ENCODE peak calls at places on chromosome 14, in six cellular contexts. W is IMR-90, S is astrocyte, G is osteoblast, B is BJ, C is bronchial epithelial cell. N is an unnamed sample.

GRCh38 chr14:34029921-34030334 is 79.1 kb upstream of the EGLN3 start:
- DNase-seq in W (no peak), S (peak), G (no peak), B (no peak), C (no peak), N (peak)

GRCh38 chr14:63045612-63046320 is 508 bp upstream of the KCNH5 start:
- DNase-seq in W (peak), S (peak), G (peak), B (no peak), C (no peak), N (no peak)

GRCh38 chr14:36300337-36300736 is 20.1 kb downstream of the MBIP start:
- DNase-seq in W (peak), S (peak), G (peak), B (no peak), C (peak), N (no peak)

GRCh38 chr14:89331398-89331797 is 85.6 kb downstream of the FOXN3 start:
- DNase-seq in W (no peak), S (no peak), G (no peak), B (no peak), C (no peak), N (no peak)

GRCh38 chr14:70642313-70643235 is 858 bp downstream of the TTC9 start:
- DNase-seq in W (no peak), S (no peak), G (peak), B (no peak), C (no peak), N (no peak)

GRCh38 chr14:83975435-83976222 is 1554.3 kb upstream of the FLRT2 start:
- DNase-seq in W (peak), S (no peak), G (no peak), B (no peak), C (no peak), N (no peak)

GRCh38 chr14:61475316-61475715 is 153.9 kb downstream of the PRKCH start:
- DNase-seq in W (peak), S (peak), G (no peak), B (no peak), C (peak), N (no peak)

GRCh38 chr14:27015046-27015445 is 417.2 kb upstream of the NOVA1 start:
- DNase-seq in W (no peak), S (no peak), G (no peak), B (no peak), C (no peak), N (no peak)

GRCh38 chr14:23301288-23301968 is 1.2 kb downstream of the PPP1R3E start:
- DNase-seq in W (peak), S (peak), G (peak), B (peak), C (peak), N (peak)

GRCh38 chr14:74941676-74942097 is 13.7 kb downstream of the PGF start:
- DNase-seq in W (peak), S (peak), G (peak), B (no peak), C (peak), N (no peak)

GRCh38 chr14:51581017-51581881 is 70.5 kb upstream of the FRMD6 start:
- DNase-seq in W (peak), S (peak), G (no peak), B (peak), C (peak), N (peak)

GRCh38 chr14:72665259-72665658 is 228.6 kb downstream of the DPF3 start:
- DNase-seq in W (peak), S (peak), G (peak), B (peak), C (peak), N (peak)

GRCh38 chr14:89911018-89911919 is 43.3 kb downstream of the EFCAB11 start:
- DNase-seq in W (peak), S (peak), G (no peak), B (no peak), C (no peak), N (peak)

GRCh38 chr14:53376064-53376463 is 222.9 kb upstream of the DDHD1 start:
- DNase-seq in W (no peak), S (no peak), G (no peak), B (no peak), C (no peak), N (no peak)

GRCh38 chr14:60514378-60515243 is 5.7 kb downstream of the SIX6 start:
- DNase-seq in W (no peak), S (peak), G (peak), B (no peak), C (no peak), N (no peak)

GRCh38 chr14:55600784-55601561 is 21.0 kb downstream of the KTN1 start:
- DNase-seq in W (peak), S (peak), G (no peak), B (peak), C (peak), N (no peak)

GRCh38 chr14:67940894-67941455 is 121.4 kb downstream of the RAD51B start:
- DNase-seq in W (peak), S (peak), G (peak), B (peak), C (peak), N (peak)

DNA sequence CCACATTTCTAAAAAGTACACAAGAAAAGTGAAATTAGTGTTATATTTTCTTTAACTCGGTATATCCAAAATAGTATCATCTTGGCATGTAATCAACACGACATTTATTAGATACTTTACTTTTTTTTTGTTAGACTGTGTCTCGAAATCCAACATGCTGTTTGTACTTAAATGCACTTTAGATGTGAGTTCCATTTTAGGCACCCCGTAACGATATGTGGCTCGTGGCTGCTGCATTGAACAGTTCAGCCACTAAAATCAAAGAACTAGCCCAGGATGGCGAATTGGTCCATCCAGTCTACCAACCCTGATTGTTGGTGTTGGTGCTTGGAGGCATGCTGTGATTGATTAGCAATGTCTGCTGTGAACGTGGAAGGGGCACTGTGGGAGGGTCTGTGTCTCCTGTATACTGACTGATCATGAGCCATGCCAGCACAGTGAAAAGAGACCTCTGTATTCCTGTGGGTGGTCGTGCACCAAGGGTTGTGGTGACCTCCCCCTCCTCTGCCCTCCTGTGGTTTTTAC is 63.1 kb upstream of the DLK1 start:
- DNase-seq in W (no peak), S (no peak), G (peak), B (no peak), C (no peak), N (no peak)
- TF ChIP-seq CTCF in W (no peak), S (no peak), G (peak), B (no peak), C (no peak), N (no peak)

DNA sequence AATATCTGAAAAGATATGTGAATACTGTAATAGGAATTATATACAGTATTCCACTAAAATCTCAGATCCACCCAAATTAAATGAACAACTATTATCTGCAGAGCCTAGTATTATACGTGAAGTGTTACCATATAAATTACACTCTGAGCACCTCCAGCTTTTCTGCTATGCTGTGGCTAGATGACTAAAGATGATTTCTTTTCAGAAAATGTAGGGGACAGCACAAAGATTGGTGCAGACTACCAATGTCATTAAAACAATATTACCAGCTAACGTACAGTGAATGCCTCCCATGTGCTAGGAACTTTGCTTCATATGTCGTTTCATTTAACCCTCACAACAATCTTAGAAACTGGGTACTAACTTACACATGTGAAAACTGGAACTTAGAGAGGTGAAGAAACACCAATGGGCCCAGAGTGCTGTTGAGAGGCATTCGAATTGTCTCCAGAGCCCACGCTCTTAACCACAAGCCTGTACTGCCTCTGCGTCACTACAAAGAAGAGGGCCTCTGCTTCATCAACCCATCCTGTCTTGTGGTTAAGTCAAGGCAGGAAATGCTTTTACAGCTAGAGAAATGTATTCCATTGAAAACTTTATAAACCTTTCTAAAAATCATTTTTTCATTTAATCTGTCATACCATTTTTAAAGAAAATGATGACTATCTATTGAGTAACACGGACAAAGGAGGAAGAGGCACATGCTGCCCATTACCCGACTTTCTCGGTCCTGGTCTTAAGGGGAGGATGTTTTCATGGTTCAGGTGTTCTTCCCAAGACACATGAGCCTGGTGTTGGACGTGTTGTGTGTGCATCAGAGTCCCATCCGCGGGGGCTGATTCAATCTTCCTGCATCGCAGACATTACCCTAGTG is 1.3 kb downstream of the GPR65 start:
- DNase-seq in W (no peak), S (peak), G (no peak), B (no peak), C (no peak), N (no peak)
- H3K4me3 ChIP-seq in W (no peak), S (no peak), G (no peak), B (no peak), C (no peak), N (no peak)

GRCh38 chr14:78182722-78183121 is 12.5 kb downstream of the NRXN3 start:
- DNase-seq in W (no peak), S (no peak), G (no peak), B (no peak), C (no peak), N (no peak)
- TF ChIP-seq CTCF in W (no peak), S (no peak), G (no peak), B (no peak), C (no peak), N (no peak)

DNA sequence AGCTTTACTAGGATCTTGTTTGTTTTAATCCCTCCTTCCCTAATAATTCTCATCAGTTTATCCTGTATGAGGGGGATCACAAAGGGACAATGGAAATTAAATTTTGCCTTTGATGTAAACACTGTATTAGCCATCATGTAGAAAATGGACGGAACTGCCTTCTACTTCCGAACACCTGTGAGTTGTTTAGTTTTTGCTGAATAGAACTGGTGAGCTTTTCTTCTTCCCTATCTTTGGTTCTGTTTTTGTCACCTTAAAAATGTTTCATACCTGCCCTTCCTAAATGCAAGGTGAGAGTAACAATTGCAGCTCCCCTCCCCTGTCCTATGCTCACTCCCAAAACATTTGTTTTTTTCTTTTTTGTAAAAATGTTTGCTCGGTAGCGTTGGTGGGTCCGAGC is 7.6 kb downstream of the FOXA1 start:
- DNase-seq in W (no peak), S (no peak), G (no peak), B (no peak), C (no peak), N (no peak)
- H3K4me3 ChIP-seq in W (no peak), S (no peak), G (no peak), B (no peak), C (peak), N (no peak)

GRCh38 chr14:85575617-85575898 is 45.6 kb downstream of the FLRT2 start:
- DNase-seq in W (no peak), S (no peak), G (no peak), B (no peak), C (no peak), N (no peak)

GRCh38 chr14:85574849-85575616 is 45.1 kb downstream of the FLRT2 start:
- DNase-seq in W (no peak), S (no peak), G (no peak), B (no peak), C (no peak), N (no peak)

GRCh38 chr14:85577542-85578140 is 47.7 kb downstream of the FLRT2 start:
- DNase-seq in W (no peak), S (no peak), G (no peak), B (no peak), C (no peak), N (no peak)

GRCh38 chr14:85576848-85577541 is 47.1 kb downstream of the FLRT2 start:
- DNase-seq in W (peak), S (peak), G (peak), B (no peak), C (peak), N (no peak)

GRCh38 chr14:85576161-85576560 is 46.2 kb downstream of the FLRT2 start:
- DNase-seq in W (peak), S (peak), G (no peak), B (no peak), C (no peak), N (no peak)
- TF ChIP-seq CTCF in W (no peak), S (no peak), G (no peak), B (no peak), C (no peak), N (no peak)

GRCh38 chr14:101844752-101845151 is 83.2 kb downstream of the PPP2R5C start:
- DNase-seq in W (no peak), S (no peak), G (no peak), B (no peak), C (no peak), N (no peak)
- H3K4me3 ChIP-seq in W (no peak), S (no peak), G (no peak), B (no peak), C (no peak), N (no peak)

GRCh38 chr14:77290705-77291104 is 19.7 kb upstream of the NGB start:
- DNase-seq in W (peak), S (peak), G (no peak), B (no peak), C (peak), N (no peak)
- TF ChIP-seq CTCF in W (peak), S (peak), G (no peak), B (no peak), C (no peak), N (no peak)

GRCh38 chr14:20626274-20626673 is 15.2 kb downstream of the OR6S1 start:
- DNase-seq in W (no peak), S (no peak), G (no peak), B (no peak), C (no peak), N (no peak)
- H3K4me3 ChIP-seq in W (no peak), S (no peak), G (peak), B (no peak), C (no peak), N (no peak)

GRCh38 chr14:95515523-95516517 is 630 bp downstream of the SYNE3 start:
- DNase-seq in W (peak), S (peak), G (peak), B (no peak), C (no peak), N (no peak)
- TF ChIP-seq CTCF in W (peak), S (no peak), G (no peak), B (peak), C (peak), N (peak)

N was measured in AG09309.